ENCODE peak calls at places on chromosomes 2 and 18, in seven cellular contexts. C is retinal pigment epithelial cell; S is AG08395; O is stimulated activated CD4-positive, alpha-beta T cell treated with anti-CD3 and anti-CD28 coated beads, Interleukin-12 subunit alpha, Interleukin-12 subunit beta, amount 100 ng/mL, for 4 hours; R is B cell; P is Caki2; J is brain microvascular endothelial cell. V is an unnamed sample.

GRCh38 chr2:206083602-206084467 is 2.1 kb downstream of the INO80D start:
- DNase-seq in C (no peak), J (no peak), O (peak), P (peak), S (no peak), R (no peak), V (no peak)

GRCh38 chr2:10188211-10188610 is 65.7 kb downstream of the RRM2 start:
- DNase-seq in J (peak), P (no peak), R (no peak), S (no peak), C (no peak), O (no peak), V (no peak)

GRCh38 chr18:63788447-63789096 is 13.4 kb downstream of the SERPINB7 start:
- DNase-seq in C (peak), S (peak), R (no peak), O (peak), J (peak), P (peak), V (peak)

GRCh38 chr2:49770919-49771318 is 616.6 kb upstream of the FSHR start:
- DNase-seq in C (peak), P (peak), S (no peak), O (no peak), J (no peak), R (no peak), V (no peak)

GRCh38 chr2:70643715-70644114 is 90.1 kb upstream of the TGFA start:
- DNase-seq in O (no peak), S (peak), C (no peak), J (no peak), R (no peak), P (no peak), V (no peak)

GRCh38 chr2:149080964-149081363 is 42.5 kb downstream of the LYPD6B start:
- DNase-seq in J (no peak), P (no peak), O (no peak), C (no peak), S (no peak), R (no peak), V (no peak)

GRCh38 chr2:43209204-43209717 is 17.1 kb downstream of the ZFP36L2 start:
- DNase-seq in J (no peak), P (no peak), S (no peak), C (no peak), R (no peak), O (no peak), V (no peak)

GRCh38 chr2:225558425-225558824 is 158.9 kb downstream of the NYAP2 start:
- DNase-seq in P (no peak), O (no peak), C (no peak), J (no peak), S (no peak), R (no peak), V (no peak)

GRCh38 chr18:13445241-13445897 is 226.8 kb downstream of the LDLRAD4 start:
- DNase-seq in S (no peak), C (no peak), P (no peak), O (no peak), J (no peak), R (no peak), V (no peak)

GRCh38 chr2:9030882-9031645 is 27.6 kb upstream of the MBOAT2 start:
- DNase-seq in J (no peak), R (no peak), P (no peak), O (no peak), C (peak), S (no peak), V (no peak)

V was measured in AG04449.